ENCODE peak calls at places on chromosomes 1 and 21, in four cellular contexts. M is choroid plexus epithelial cell, H is fibroblast of mammary gland, N is GM13977. L is an unnamed sample.

GRCh38 chr1:160576430-160576829 is 2.9 kb downstream of the CD84 start:
- DNase-seq in M (no peak), H (no peak), N (no peak), L (no peak)

GRCh38 chr1:10851024-10852013 is 54.9 kb upstream of the CASZ1 start:
- DNase-seq in M (no peak), H (no peak), N (no peak), L (no peak)

GRCh38 chr1:15820478-15820877 is 13.0 kb upstream of the UQCRHL start:
- DNase-seq in M (peak), H (no peak), N (no peak), L (no peak)

GRCh38 chr1:39105061-39105840 is 79.1 kb downstream of the NDUFS5 start:
- DNase-seq in M (peak), H (peak), N (peak), L (no peak)

GRCh38 chr1:33876970-33877680 is 13.2 kb downstream of the HMGB4 start:
- DNase-seq in M (no peak), H (peak), N (no peak), L (no peak)

GRCh38 chr1:203113308-203113707 is 14.2 kb upstream of the ADORA1 start:
- DNase-seq in M (no peak), H (no peak), N (no peak), L (no peak)

GRCh38 chr1:13759072-13759471 is 59.1 kb downstream of the PRDM2 start:
- DNase-seq in M (no peak), H (no peak), N (no peak), L (no peak)

GRCh38 chr1:169886422-169886821 is 7.3 kb downstream of the SCYL3 start:
- DNase-seq in M (no peak), H (no peak), N (no peak), L (no peak)

GRCh38 chr1:192809286-192810252 is 730 bp downstream of the RGS2 start:
- DNase-seq in M (peak), H (peak), N (no peak), L (no peak)

GRCh38 chr1:155192346-155193274 is 15.1 kb downstream of the THBS3 start:
- DNase-seq in M (no peak), H (no peak), N (no peak), L (peak)

GRCh38 chr1:109368464-109368863 is 29.3 kb downstream of the SORT1 start:
- DNase-seq in M (no peak), H (no peak), N (no peak), L (no peak)

GRCh38 chr1:104463126-104463697 is 713.5 kb downstream of the AMY1C start:
- DNase-seq in M (no peak), H (no peak), N (no peak), L (no peak)

GRCh38 chr1:156885314-156885713 is 8.2 kb upstream of the PEAR1 start:
- DNase-seq in M (peak), H (no peak), N (no peak), L (no peak)

GRCh38 chr1:24003331-24003972 is 23.3 kb upstream of the SRSF10 start:
- DNase-seq in M (peak), H (peak), N (peak), L (peak)

GRCh38 chr1:18484726-18485125 is 4.0 kb downstream of the KLHDC7A start:
- DNase-seq in M (no peak), H (no peak), N (no peak), L (no peak)

GRCh38 chr21:44648557-44649311 is 2.5 kb downstream of the KRTAP10-11 start:
- DNase-seq in M (no peak), H (no peak), N (no peak), L (no peak)

GRCh38 chr1:111569913-111570312 is 49.7 kb upstream of the RAP1A start:
- DNase-seq in M (no peak), H (no peak), N (no peak), L (no peak)